ENCODE peak calls at places on chromosomes 12 and 14, in nine cellular contexts. One of them, this sample, is unnamed.
A peak's percentile ranks its signal among the peaks of the same experiment; 100 is the strongest.

GRCh38 chr12:115440438-115440837 is 756.5 kb upstream of the TBX3 start:
- DNase-seq in fibroblast of mammary gland: peak; percentile 87
- DNase-seq in astrocyte: peak; percentile 39
- DNase-seq in testis: no peak
- DNase-seq in fibroblast of the aortic adventitia: peak; percentile 61
- DNase-seq in heart right ventricle: peak; percentile 64
- DNase-seq in HL-60: no peak
- DNase-seq in psoas muscle: peak; percentile 60
- DNase-seq in lower lobe of right lung: no peak
- DNase-seq in this sample: no peak

GRCh38 chr14:22726012-22726411 is 40.5 kb upstream of the OXA1L start:
- DNase-seq in fibroblast of mammary gland: no peak
- DNase-seq in astrocyte: no peak
- DNase-seq in testis: no peak
- DNase-seq in fibroblast of the aortic adventitia: no peak
- DNase-seq in heart right ventricle: no peak
- DNase-seq in HL-60: no peak
- DNase-seq in psoas muscle: no peak
- DNase-seq in lower lobe of right lung: no peak
- DNase-seq in this sample: no peak

GRCh38 chr14:23153891-23154796 is 29.3 kb downstream of the SLC7A8 start:
- DNase-seq in fibroblast of mammary gland: peak; percentile 93
- DNase-seq in astrocyte: peak; percentile 41
- DNase-seq in testis: peak; percentile 98
- DNase-seq in fibroblast of the aortic adventitia: peak; percentile 97
- DNase-seq in heart right ventricle: peak; percentile 90
- DNase-seq in HL-60: peak; percentile 79
- DNase-seq in psoas muscle: peak; percentile 94
- DNase-seq in lower lobe of right lung: peak; percentile 93
- DNase-seq in this sample: peak; percentile 35

GRCh38 chr12:119988440-119988787 is 622 bp upstream of the BICDL1 start:
- DNase-seq in fibroblast of mammary gland: peak; percentile 67
- DNase-seq in astrocyte: peak; percentile 49
- DNase-seq in testis: no peak
- DNase-seq in fibroblast of the aortic adventitia: peak; percentile 25
- DNase-seq in heart right ventricle: no peak
- DNase-seq in HL-60: no peak
- DNase-seq in psoas muscle: no peak
- DNase-seq in lower lobe of right lung: no peak
- DNase-seq in this sample: no peak

GRCh38 chr12:65685514-65685913 is 138.8 kb upstream of the HMGA2 start:
- DNase-seq in fibroblast of mammary gland: peak; percentile 72
- DNase-seq in astrocyte: no peak
- DNase-seq in testis: no peak
- DNase-seq in fibroblast of the aortic adventitia: peak; percentile 66
- DNase-seq in heart right ventricle: no peak
- DNase-seq in HL-60: no peak
- DNase-seq in psoas muscle: no peak
- DNase-seq in lower lobe of right lung: no peak
- DNase-seq in this sample: no peak

GRCh38 chr12:109736552-109737108 is 23.0 kb downstream of the FAM222A start:
- DNase-seq in fibroblast of mammary gland: peak; percentile 49
- DNase-seq in astrocyte: peak; percentile 29
- DNase-seq in testis: no peak
- DNase-seq in fibroblast of the aortic adventitia: peak; percentile 47
- DNase-seq in heart right ventricle: peak; percentile 21
- DNase-seq in HL-60: peak; percentile 51
- DNase-seq in psoas muscle: peak; percentile 24
- DNase-seq in lower lobe of right lung: peak; percentile 43
- DNase-seq in this sample: peak; percentile 26

GRCh38 chr14:104657563-104658324 is 31.7 kb upstream of the INF2 start:
- DNase-seq in fibroblast of mammary gland: no peak
- DNase-seq in astrocyte: no peak
- DNase-seq in testis: no peak
- DNase-seq in fibroblast of the aortic adventitia: no peak
- DNase-seq in heart right ventricle: no peak
- DNase-seq in HL-60: no peak
- DNase-seq in psoas muscle: no peak
- DNase-seq in lower lobe of right lung: no peak
- DNase-seq in this sample: peak; percentile 43

GRCh38 chr12:132023658-132024057 is 73.9 kb downstream of the EP400 start:
- DNase-seq in fibroblast of mammary gland: no peak
- DNase-seq in astrocyte: no peak
- DNase-seq in testis: no peak
- DNase-seq in fibroblast of the aortic adventitia: no peak
- DNase-seq in heart right ventricle: peak; percentile 53
- DNase-seq in HL-60: no peak
- DNase-seq in psoas muscle: no peak
- DNase-seq in lower lobe of right lung: no peak
- DNase-seq in this sample: no peak

GRCh38 chr12:110149104-110149660 is 25.0 kb downstream of the IFT81 start:
- DNase-seq in fibroblast of mammary gland: no peak
- DNase-seq in astrocyte: no peak
- DNase-seq in testis: no peak
- DNase-seq in fibroblast of the aortic adventitia: no peak
- DNase-seq in heart right ventricle: no peak
- DNase-seq in HL-60: no peak
- DNase-seq in psoas muscle: no peak
- DNase-seq in lower lobe of right lung: no peak
- DNase-seq in this sample: no peak

GRCh38 chr12:60101715-60102114 is 505.9 kb downstream of the SLC16A7 start:
- DNase-seq in fibroblast of mammary gland: peak; percentile 29
- DNase-seq in astrocyte: peak; percentile 64
- DNase-seq in testis: no peak
- DNase-seq in fibroblast of the aortic adventitia: peak; percentile 75
- DNase-seq in heart right ventricle: no peak
- DNase-seq in HL-60: no peak
- DNase-seq in psoas muscle: no peak
- DNase-seq in lower lobe of right lung: no peak
- DNase-seq in this sample: no peak

GRCh38 chr14:45177081-45177480 is 41.4 kb downstream of the FANCM start:
- DNase-seq in fibroblast of mammary gland: peak; percentile 93
- DNase-seq in astrocyte: peak; percentile 65
- DNase-seq in testis: no peak
- DNase-seq in fibroblast of the aortic adventitia: peak; percentile 73
- DNase-seq in heart right ventricle: no peak
- DNase-seq in HL-60: peak; percentile 75
- DNase-seq in psoas muscle: no peak
- DNase-seq in lower lobe of right lung: no peak
- DNase-seq in this sample: no peak

DNA sequence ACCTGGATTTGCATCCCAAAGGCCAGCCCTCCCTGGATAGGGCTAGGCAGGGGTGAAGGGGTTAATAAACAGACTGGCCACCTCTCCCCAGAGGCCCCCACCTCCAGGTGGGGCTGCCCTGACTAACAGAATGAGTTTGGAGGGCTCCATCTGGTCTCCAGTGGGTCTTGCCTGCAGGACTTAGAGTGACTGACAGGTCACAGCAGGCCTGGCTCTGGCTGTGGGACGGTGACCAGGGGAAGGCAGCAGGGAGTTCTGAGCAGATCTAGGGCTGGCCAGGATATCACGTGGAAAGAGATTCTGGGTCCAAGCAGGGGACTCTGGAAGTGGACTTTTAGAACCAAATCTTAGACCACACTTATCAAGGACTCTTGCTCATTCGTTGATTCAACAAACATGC is 40.9 kb upstream of the LHX5 start:
- DNase-seq in fibroblast of mammary gland: no peak
- DNase-seq in astrocyte: no peak
- DNase-seq in testis: no peak
- DNase-seq in fibroblast of the aortic adventitia: no peak
- DNase-seq in heart right ventricle: no peak
- DNase-seq in HL-60: no peak
- DNase-seq in psoas muscle: no peak
- DNase-seq in lower lobe of right lung: no peak
- DNase-seq in this sample: peak; percentile 42
- TF ChIP-seq CTCF in fibroblast of mammary gland: no peak
- TF ChIP-seq CTCF in astrocyte: no peak
- TF ChIP-seq CTCF in testis: no peak
- TF ChIP-seq CTCF in fibroblast of the aortic adventitia: no peak
- TF ChIP-seq CTCF in heart right ventricle: no peak
- TF ChIP-seq CTCF in HL-60: no peak
- TF ChIP-seq CTCF in psoas muscle: no peak
- TF ChIP-seq CTCF in lower lobe of right lung: no peak
- TF ChIP-seq CTCF in this sample: no peak

GRCh38 chr12:113436586-113436985 is 14.4 kb downstream of the SDSL start:
- DNase-seq in fibroblast of mammary gland: no peak
- DNase-seq in astrocyte: no peak
- DNase-seq in testis: no peak
- DNase-seq in fibroblast of the aortic adventitia: no peak
- DNase-seq in heart right ventricle: no peak
- DNase-seq in HL-60: no peak
- DNase-seq in psoas muscle: no peak
- DNase-seq in lower lobe of right lung: no peak
- DNase-seq in this sample: no peak
- H3K4me3 ChIP-seq in fibroblast of mammary gland: no peak overlapping the region
- H3K4me3 ChIP-seq in astrocyte: no peak overlapping the region
- H3K4me3 ChIP-seq in testis: no peak overlapping the region
- H3K4me3 ChIP-seq in fibroblast of the aortic adventitia: no peak overlapping the region
- H3K4me3 ChIP-seq in heart right ventricle: no peak overlapping the region
- H3K4me3 ChIP-seq in HL-60: no peak overlapping the region
- H3K4me3 ChIP-seq in psoas muscle: no peak overlapping the region
- H3K4me3 ChIP-seq in lower lobe of right lung: no peak overlapping the region
- H3K4me3 ChIP-seq in this sample: no peak overlapping the region

GRCh38 chr12:124716208-124717141 is 147.2 kb downstream of the SCARB1 start:
- DNase-seq in fibroblast of mammary gland: no peak
- DNase-seq in astrocyte: no peak
- DNase-seq in testis: no peak
- DNase-seq in fibroblast of the aortic adventitia: no peak
- DNase-seq in heart right ventricle: no peak
- DNase-seq in HL-60: no peak
- DNase-seq in psoas muscle: no peak
- DNase-seq in lower lobe of right lung: peak; percentile 92
- DNase-seq in this sample: no peak
- TF ChIP-seq CTCF in fibroblast of mammary gland: no peak
- TF ChIP-seq CTCF in astrocyte: no peak
- TF ChIP-seq CTCF in testis: no peak
- TF ChIP-seq CTCF in fibroblast of the aortic adventitia: no peak
- TF ChIP-seq CTCF in heart right ventricle: no peak
- TF ChIP-seq CTCF in HL-60: no peak
- TF ChIP-seq CTCF in psoas muscle: no peak
- TF ChIP-seq CTCF in lower lobe of right lung: peak; percentile 38
- TF ChIP-seq CTCF in this sample: no peak

GRCh38 chr12:56017181-56017580 is 3.7 kb upstream of the IKZF4 start:
- DNase-seq in fibroblast of mammary gland: no peak
- DNase-seq in astrocyte: no peak
- DNase-seq in testis: no peak
- DNase-seq in fibroblast of the aortic adventitia: no peak
- DNase-seq in heart right ventricle: no peak
- DNase-seq in HL-60: no peak
- DNase-seq in psoas muscle: no peak
- DNase-seq in lower lobe of right lung: no peak
- DNase-seq in this sample: no peak

GRCh38 chr12:56020437-56021189 is at the start of gene IKZF4:
- DNase-seq in fibroblast of mammary gland: no peak
- DNase-seq in astrocyte: no peak
- DNase-seq in testis: peak; percentile 77
- DNase-seq in fibroblast of the aortic adventitia: peak; percentile 51
- DNase-seq in heart right ventricle: peak; percentile 21
- DNase-seq in HL-60: peak; percentile 75
- DNase-seq in psoas muscle: peak; percentile 58
- DNase-seq in lower lobe of right lung: peak; percentile 67
- DNase-seq in this sample: peak; percentile 84

GRCh38 chr12:56021882-56022497 is 1.1 kb downstream of the IKZF4 start:
- DNase-seq in fibroblast of mammary gland: no peak
- DNase-seq in astrocyte: no peak
- DNase-seq in testis: no peak
- DNase-seq in fibroblast of the aortic adventitia: no peak
- DNase-seq in heart right ventricle: no peak
- DNase-seq in HL-60: no peak
- DNase-seq in psoas muscle: no peak
- DNase-seq in lower lobe of right lung: no peak
- DNase-seq in this sample: no peak
- H3K4me3 ChIP-seq in fibroblast of mammary gland: no peak overlapping the region
- H3K4me3 ChIP-seq in astrocyte: peak overlapping the region; percentile 37
- H3K4me3 ChIP-seq in testis: no peak overlapping the region
- H3K4me3 ChIP-seq in fibroblast of the aortic adventitia: peak overlapping the region; percentile 53
- H3K4me3 ChIP-seq in heart right ventricle: no peak overlapping the region
- H3K4me3 ChIP-seq in HL-60: no peak overlapping the region
- H3K4me3 ChIP-seq in psoas muscle: no peak overlapping the region
- H3K4me3 ChIP-seq in lower lobe of right lung: peak overlapping the region; percentile 27
- H3K4me3 ChIP-seq in this sample: peak overlapping the region; percentile 42

This sample was measured in WERI-Rb-1.